ENCODE peak calls at places on chromosomes 16 and 17, in four cellular contexts. I is A549, A is cardiac fibroblast, G is GM23338. L is an unnamed sample.

GRCh38 chr17:13862341-13862740 is 207.0 kb upstream of the COX10 start:
- DNase-seq in I (no peak), A (no peak), G (no peak), L (no peak)

GRCh38 chr16:49502136-49502881 is 128.7 kb downstream of the C16orf78 start:
- DNase-seq in G (no peak), I (no peak), A (no peak), L (no peak)

GRCh38 chr17:67578058-67578457 is 139.7 kb upstream of the NOL11 start:
- DNase-seq in I (no peak), G (peak), A (no peak), L (no peak)

GRCh38 chr16:23310217-23310616 is 8.1 kb downstream of the SCNN1B start:
- DNase-seq in A (no peak), I (no peak), G (no peak), L (no peak)

GRCh38 chr17:55496094-55496881 is 15.0 kb downstream of the SMIM36 start:
- DNase-seq in A (peak), G (no peak), I (peak), L (no peak)

GRCh38 chr17:66403846-66404597 is 101.6 kb downstream of the PRKCA start:
- DNase-seq in G (no peak), I (no peak), A (peak), L (no peak)

GRCh38 chr17:35627417-35627816 is 40.3 kb downstream of the AP2B1 start:
- DNase-seq in G (no peak), I (no peak), A (no peak), L (no peak)

GRCh38 chr17:44906987-44907681 is 7.9 kb upstream of the EFTUD2 start:
- DNase-seq in G (no peak), A (no peak), I (no peak), L (no peak)

GRCh38 chr16:16158741-16159374 is 64.4 kb downstream of the ABCC6 start:
- DNase-seq in A (peak), I (no peak), G (no peak), L (no peak)

DNA sequence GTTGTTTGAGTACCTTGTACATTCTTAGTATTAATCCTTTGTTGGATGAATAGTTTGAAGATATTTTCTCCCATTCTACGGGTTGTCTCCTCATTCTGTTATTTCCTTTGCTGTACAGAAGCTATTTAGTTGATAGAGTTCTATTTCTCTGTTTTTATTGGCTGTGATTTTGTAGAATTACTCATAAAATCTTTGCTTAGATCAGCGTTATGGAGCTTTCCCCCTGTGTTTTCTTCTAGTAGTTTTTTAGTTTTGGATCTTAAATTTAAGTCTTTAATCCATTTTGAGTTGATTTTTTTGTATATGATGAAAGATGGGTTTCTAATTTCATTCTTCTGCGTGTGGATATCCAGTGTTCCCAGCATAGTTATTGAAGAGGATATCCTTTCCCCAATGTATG is 45.4 kb downstream of the NFATC3 start:
- DNase-seq in G (no peak), I (no peak), A (no peak), L (no peak)
- TF ChIP-seq CTCF in G (no peak), I (no peak), A (no peak), L (no peak)

GRCh38 chr17:7742729-7743128 is 25.2 kb downstream of the DNAH2 start:
- DNase-seq in A (no peak), G (no peak), I (no peak), L (no peak)

GRCh38 chr17:7748098-7748775 is 30.7 kb downstream of the DNAH2 start:
- DNase-seq in G (no peak), I (no peak), A (no peak), L (no peak)

GRCh38 chr17:7744416-7744815 is 26.9 kb downstream of the DNAH2 start:
- DNase-seq in A (no peak), I (no peak), G (no peak), L (no peak)

GRCh38 chr17:7747586-7747985 is 30.0 kb downstream of the DNAH2 start:
- DNase-seq in I (no peak), G (no peak), A (peak), L (no peak)

DNA sequence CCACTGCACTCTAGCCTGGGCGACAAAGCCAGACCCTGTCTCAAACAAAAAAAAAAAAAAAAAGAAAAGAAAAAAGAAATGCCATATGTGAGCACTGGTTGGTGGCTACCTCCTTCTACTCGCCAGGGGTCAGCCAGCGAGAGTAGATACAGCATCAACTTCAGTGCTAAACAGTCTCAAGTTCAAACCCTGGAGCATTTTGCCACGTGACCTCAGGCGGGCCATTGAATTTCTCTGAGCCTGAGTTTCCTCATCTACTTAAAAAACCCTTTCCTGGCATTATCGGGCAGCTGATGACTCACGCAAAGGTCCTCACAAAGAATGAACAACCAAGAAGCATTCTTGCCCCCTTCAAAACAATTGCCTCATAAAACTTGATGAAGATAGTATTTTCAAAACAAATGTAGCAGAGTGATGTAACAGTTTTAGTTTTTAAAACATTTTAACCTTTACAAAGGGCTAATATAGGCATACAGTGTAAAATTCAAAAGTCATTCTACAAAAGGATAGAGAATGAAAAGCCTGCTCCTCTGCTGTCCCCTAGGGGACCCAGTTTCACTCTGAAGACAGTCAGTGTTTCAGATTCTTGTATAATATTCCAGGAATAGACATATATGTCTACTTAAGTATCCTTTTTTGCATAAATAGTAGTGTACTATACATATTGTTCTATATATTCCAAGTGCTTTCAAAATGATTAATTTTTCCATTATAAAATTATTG is 28.4 kb downstream of the DNAH2 start:
- DNase-seq in A (peak), G (no peak), I (peak), L (no peak)
- TF ChIP-seq CTCF in A (peak), G (peak), I (peak), L (no peak)

DNA sequence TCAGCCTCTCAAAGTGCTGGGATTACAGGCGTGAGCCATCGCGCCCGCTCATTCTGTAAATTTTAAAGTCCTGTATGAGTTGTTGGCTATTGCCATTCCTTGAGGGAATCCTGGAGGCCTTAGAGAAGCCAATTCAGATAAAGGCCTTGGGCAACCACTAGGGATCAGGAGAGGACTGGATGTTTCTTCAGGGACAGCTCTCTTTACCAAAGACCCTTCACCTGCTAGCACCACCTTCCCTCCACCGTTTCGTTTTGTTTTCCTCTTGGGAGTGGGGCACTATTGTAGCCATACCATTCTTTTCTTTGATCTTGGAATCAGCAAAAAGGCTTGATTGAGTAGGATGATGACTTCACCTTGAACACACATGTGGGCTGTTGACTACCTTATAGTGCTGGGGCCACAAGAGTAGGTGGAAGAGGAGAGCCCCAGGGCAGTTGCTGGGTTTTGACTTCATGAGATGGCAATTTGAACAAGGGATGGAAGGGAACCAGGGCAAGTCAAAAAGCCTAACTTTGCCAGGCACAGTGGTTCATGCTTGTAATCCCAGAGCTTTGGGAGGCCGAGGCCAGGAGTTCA is 7.0 kb upstream of the ANKRD40CL start:
- DNase-seq in I (no peak), A (no peak), G (peak), L (no peak)
- TF ChIP-seq CTCF in I (no peak), A (no peak), G (peak), L (no peak)

DNA sequence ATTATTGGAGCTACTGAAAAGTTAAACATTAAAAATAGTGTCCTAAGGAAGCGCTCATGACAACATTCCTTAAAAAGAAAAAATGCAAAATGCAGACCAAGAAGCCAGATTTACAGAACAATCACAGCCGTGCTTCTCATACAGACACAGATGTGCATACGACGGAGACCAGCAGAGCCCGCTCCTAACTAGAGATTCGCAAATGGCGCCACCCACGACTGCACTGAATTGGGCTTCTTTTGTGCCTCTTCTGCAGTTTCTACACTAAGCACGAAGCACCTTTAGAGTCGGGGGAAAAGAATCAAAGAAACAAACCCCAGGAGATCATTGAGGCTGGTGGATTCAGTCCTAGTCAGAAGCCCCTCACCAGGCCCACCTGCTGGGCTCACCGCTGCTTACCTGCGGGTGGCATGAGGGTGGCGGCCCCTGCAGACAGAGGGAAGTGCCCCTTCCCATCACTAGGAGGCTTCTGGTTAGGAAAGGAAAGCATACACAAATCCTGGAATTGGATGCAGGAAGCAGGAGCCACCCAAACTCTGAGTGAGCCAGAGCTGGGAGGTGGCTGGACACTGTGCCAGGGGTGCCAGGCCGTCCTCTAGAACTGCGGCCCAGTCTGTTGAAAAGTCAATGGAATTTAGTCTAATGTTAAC is 64.9 kb upstream of the CHMP6 start:
- DNase-seq in G (no peak), A (no peak), I (no peak), L (no peak)
- TF ChIP-seq CTCF in G (no peak), A (no peak), I (no peak), L (no peak)

GRCh38 chr16:30369091-30369937 is 980 bp downstream of the TBC1D10B start:
- DNase-seq in I (no peak), G (peak), A (peak), L (no peak)

GRCh38 chr16:30369938-30370443 is 303 bp downstream of the TBC1D10B start:
- DNase-seq in A (no peak), I (no peak), G (no peak), L (no peak)

GRCh38 chr16:30372037-30372712 is 1.9 kb upstream of the TBC1D10B start:
- DNase-seq in A (no peak), I (no peak), G (no peak), L (no peak)

GRCh38 chr16:30371248-30371816 is 1.0 kb upstream of the TBC1D10B start:
- DNase-seq in A (no peak), G (peak), I (no peak), L (no peak)

GRCh38 chr16:30370444-30371247 is at the start of gene TBC1D10B:
- DNase-seq in A (peak), G (peak), I (peak), L (peak)
- TF ChIP-seq CTCF in A (peak), G (peak), I (no peak), L (no peak)

GRCh38 chr17:1726626-1727257 is 2.2 kb downstream of the WDR81 start:
- DNase-seq in I (no peak), A (no peak), G (no peak), L (no peak)

GRCh38 chr17:1724869-1725641 is 551 bp downstream of the WDR81 start:
- DNase-seq in I (no peak), G (peak), A (no peak), L (no peak)

GRCh38 chr17:1724351-1724868 is at the start of gene WDR81:
- DNase-seq in I (peak), G (peak), A (peak), L (peak)

GRCh38 chr17:1727258-1727789 is 2.8 kb downstream of the WDR81 start:
- DNase-seq in I (no peak), G (no peak), A (no peak), L (no peak)

GRCh38 chr17:1725642-1726511 is 1.4 kb downstream of the WDR81 start:
- DNase-seq in A (no peak), I (no peak), G (no peak), L (no peak)
- TF ChIP-seq CTCF in A (no peak), I (no peak), G (no peak), L (no peak)

GRCh38 chr16:87950765-87951549 is at the start of gene BANP:
- DNase-seq in A (peak), I (peak), G (peak), L (peak)
- TF ChIP-seq CTCF in A (peak), I (peak), G (peak), L (no peak)

GRCh38 chr16:17830651-17831050 is 359.9 kb upstream of the XYLT1 start:
- DNase-seq in G (no peak), I (no peak), A (no peak), L (no peak)

GRCh38 chr16:17828012-17828411 is 357.3 kb upstream of the XYLT1 start:
- DNase-seq in A (peak), I (peak), G (no peak), L (no peak)

GRCh38 chr16:17829826-17830225 is 359.1 kb upstream of the XYLT1 start:
- DNase-seq in A (no peak), G (no peak), I (no peak), L (no peak)

GRCh38 chr16:17832738-17833137 is 362.0 kb upstream of the XYLT1 start:
- DNase-seq in I (no peak), G (no peak), A (peak), L (no peak)

GRCh38 chr16:17831330-17831729 is 360.6 kb upstream of the XYLT1 start:
- DNase-seq in G (peak), I (peak), A (no peak), L (no peak)
- TF ChIP-seq CTCF in G (peak), I (no peak), A (no peak), L (no peak)

GRCh38 chr16:66275795-66276428 is 90.6 kb upstream of the CDH5 start:
- DNase-seq in A (peak), I (peak), G (peak), L (no peak)

GRCh38 chr16:66274335-66275110 is 92.0 kb upstream of the CDH5 start:
- DNase-seq in I (peak), A (peak), G (no peak), L (no peak)

GRCh38 chr16:66277311-66278070 is 89.0 kb upstream of the CDH5 start:
- DNase-seq in I (no peak), A (no peak), G (no peak), L (no peak)

GRCh38 chr16:66278111-66278531 is 88.4 kb upstream of the CDH5 start:
- DNase-seq in A (no peak), G (no peak), I (no peak), L (no peak)

GRCh38 chr16:66278604-66279262 is 87.8 kb upstream of the CDH5 start:
- DNase-seq in A (no peak), I (no peak), G (no peak), L (no peak)
- TF ChIP-seq CTCF in A (no peak), I (no peak), G (peak), L (no peak)

L was measured in natural killer cell.